ENCODE peak calls at places on chromosome 17, in four cellular contexts. Y, I, J and R are unnamed samples.

GRCh38 chr17:1561420-1562177 is 993 bp downstream of the PITPNA start:
- DNase-seq in Y (no peak), I (peak), J (no peak), R (no peak)

GRCh38 chr17:7818746-7819645 is 15.0 kb upstream of the KDM6B start:
- DNase-seq in Y (no peak), I (no peak), J (no peak), R (no peak)

GRCh38 chr17:5783851-5784250 is 199.5 kb upstream of the NLRP1 start:
- DNase-seq in Y (no peak), I (no peak), J (no peak), R (no peak)

GRCh38 chr17:73362697-73363096 is 50.9 kb upstream of the CDC42EP4 start:
- DNase-seq in Y (no peak), I (no peak), J (no peak), R (no peak)

GRCh38 chr17:62870581-62870964 is 62.5 kb upstream of the MARCHF10 start:
- DNase-seq in Y (no peak), I (no peak), J (peak), R (no peak)

GRCh38 chr17:79438936-79439335 is 171.9 kb downstream of the RBFOX3 start:
- DNase-seq in Y (no peak), I (no peak), J (no peak), R (no peak)

GRCh38 chr17:75564195-75564594 is 23.4 kb upstream of the MYO15B start:
- DNase-seq in Y (no peak), I (no peak), J (no peak), R (no peak)

GRCh38 chr17:81561494-81561885 is 9.3 kb upstream of the FAAP100 start:
- DNase-seq in Y (no peak), I (no peak), J (no peak), R (no peak)

GRCh38 chr17:52606098-52606497 is 447.6 kb upstream of the CA10 start:
- DNase-seq in Y (no peak), I (no peak), J (no peak), R (no peak)

GRCh38 chr17:17684901-17685774 is 3.9 kb downstream of the RAI1 start:
- DNase-seq in Y (peak), I (no peak), J (no peak), R (no peak)

GRCh38 chr17:50375858-50376538 is 3.0 kb downstream of the EME1 start:
- DNase-seq in Y (no peak), I (no peak), J (no peak), R (no peak)

GRCh38 chr17:82175166-82175565 is 37.5 kb downstream of the CCDC57 start:
- DNase-seq in Y (no peak), I (no peak), J (no peak), R (no peak)

GRCh38 chr17:28849281-28849680 is 5.5 kb upstream of the ERAL1 start:
- DNase-seq in Y (no peak), I (no peak), J (no peak), R (no peak)

GRCh38 chr17:10640475-10640874 is 16.6 kb downstream of the MYH3 start:
- DNase-seq in Y (no peak), I (no peak), J (no peak), R (no peak)

GRCh38 chr17:36726199-36726598 is 124.8 kb downstream of the MRM1 start:
- DNase-seq in Y (no peak), I (no peak), J (no peak), R (no peak)

GRCh38 chr17:64187093-64187895 is 57.4 kb upstream of the ERN1 start:
- DNase-seq in Y (no peak), I (no peak), J (no peak), R (no peak)

GRCh38 chr17:30950669-30951399 is 20.0 kb upstream of the RNF135 start:
- DNase-seq in Y (peak), I (no peak), J (no peak), R (no peak)

GRCh38 chr17:49952209-49952911 is 16.6 kb upstream of the DLX4 start:
- DNase-seq in Y (peak), I (peak), J (peak), R (no peak)

GRCh38 chr17:11241611-11242226 is 706 bp downstream of the SHISA6 start:
- DNase-seq in Y (no peak), I (no peak), J (no peak), R (no peak)

GRCh38 chr17:67658265-67658664 is 59.5 kb upstream of the NOL11 start:
- DNase-seq in Y (no peak), I (no peak), J (no peak), R (no peak)

GRCh38 chr17:17152385-17152784 is 53.7 kb downstream of the PLD6 start:
- DNase-seq in Y (no peak), I (no peak), J (no peak), R (no peak)

GRCh38 chr17:41654134-41654907 is 29.9 kb upstream of the KRT17 start:
- DNase-seq in Y (no peak), I (no peak), J (no peak), R (no peak)